ENCODE peak calls at places on chromosome 4, in six cellular contexts. One of them, this sample, is unnamed.

GRCh38 chr4:8502836-8503585 is 62.4 kb downstream of the TRMT44 start:
- DNase-seq in hypothalamus: no peak
- DNase-seq in foreskin fibroblast: no peak
- DNase-seq in T-helper 2 cell: no peak
- DNase-seq in WTC11: no peak
- DNase-seq in stimulated activated CD4-positive, alpha-beta T cell treated with anti-CD3 and anti-CD28 coated beads, Interleukin-15, amount 100 ng/mL, for 1 hour: no peak
- DNase-seq in this sample: no peak

GRCh38 chr4:110636677-110637407 is 14.0 kb upstream of the PITX2 start:
- DNase-seq in T-helper 2 cell: no peak
- DNase-seq in hypothalamus: no peak
- DNase-seq in WTC11: peak; percentile 72
- DNase-seq in foreskin fibroblast: peak; percentile 81
- DNase-seq in stimulated activated CD4-positive, alpha-beta T cell treated with anti-CD3 and anti-CD28 coated beads, Interleukin-15, amount 100 ng/mL, for 1 hour: no peak
- DNase-seq in this sample: no peak

GRCh38 chr4:52709155-52709554 is 42.1 kb downstream of the ERVMER34-1 start:
- DNase-seq in T-helper 2 cell: no peak
- DNase-seq in WTC11: no peak
- DNase-seq in stimulated activated CD4-positive, alpha-beta T cell treated with anti-CD3 and anti-CD28 coated beads, Interleukin-15, amount 100 ng/mL, for 1 hour: no peak
- DNase-seq in foreskin fibroblast: no peak
- DNase-seq in hypothalamus: no peak
- DNase-seq in this sample: no peak

GRCh38 chr4:109429545-109429944 is 4.1 kb upstream of the SEC24B start:
- DNase-seq in WTC11: no peak
- DNase-seq in hypothalamus: no peak
- DNase-seq in stimulated activated CD4-positive, alpha-beta T cell treated with anti-CD3 and anti-CD28 coated beads, Interleukin-15, amount 100 ng/mL, for 1 hour: no peak
- DNase-seq in T-helper 2 cell: no peak
- DNase-seq in foreskin fibroblast: no peak
- DNase-seq in this sample: no peak

GRCh38 chr4:142600952-142601351 is 245.1 kb downstream of the INPP4B start:
- DNase-seq in T-helper 2 cell: no peak
- DNase-seq in hypothalamus: no peak
- DNase-seq in foreskin fibroblast: peak; percentile 27
- DNase-seq in WTC11: no peak
- DNase-seq in stimulated activated CD4-positive, alpha-beta T cell treated with anti-CD3 and anti-CD28 coated beads, Interleukin-15, amount 100 ng/mL, for 1 hour: no peak
- DNase-seq in this sample: no peak

GRCh38 chr4:155569960-155570515 is 96.6 kb upstream of the GUCY1A1 start:
- DNase-seq in T-helper 2 cell: no peak
- DNase-seq in foreskin fibroblast: peak; percentile 64
- DNase-seq in hypothalamus: no peak
- DNase-seq in stimulated activated CD4-positive, alpha-beta T cell treated with anti-CD3 and anti-CD28 coated beads, Interleukin-15, amount 100 ng/mL, for 1 hour: no peak
- DNase-seq in WTC11: no peak
- DNase-seq in this sample: no peak

GRCh38 chr4:180205276-180205675 is 2037.9 kb upstream of the TENM3 start:
- DNase-seq in WTC11: no peak
- DNase-seq in hypothalamus: no peak
- DNase-seq in foreskin fibroblast: no peak
- DNase-seq in T-helper 2 cell: no peak
- DNase-seq in stimulated activated CD4-positive, alpha-beta T cell treated with anti-CD3 and anti-CD28 coated beads, Interleukin-15, amount 100 ng/mL, for 1 hour: no peak
- DNase-seq in this sample: no peak

GRCh38 chr4:98283219-98284199 is 22.3 kb downstream of the RAP1GDS1 start:
- DNase-seq in WTC11: no peak
- DNase-seq in foreskin fibroblast: no peak
- DNase-seq in stimulated activated CD4-positive, alpha-beta T cell treated with anti-CD3 and anti-CD28 coated beads, Interleukin-15, amount 100 ng/mL, for 1 hour: no peak
- DNase-seq in T-helper 2 cell: no peak
- DNase-seq in hypothalamus: no peak
- DNase-seq in this sample: no peak

GRCh38 chr4:173752610-173753009 is 222.6 kb upstream of the HAND2 start:
- DNase-seq in foreskin fibroblast: no peak
- DNase-seq in T-helper 2 cell: no peak
- DNase-seq in stimulated activated CD4-positive, alpha-beta T cell treated with anti-CD3 and anti-CD28 coated beads, Interleukin-15, amount 100 ng/mL, for 1 hour: no peak
- DNase-seq in hypothalamus: no peak
- DNase-seq in WTC11: peak; percentile 88
- DNase-seq in this sample: no peak

GRCh38 chr4:98627477-98627876 is 30.9 kb downstream of the TSPAN5 start:
- DNase-seq in hypothalamus: no peak
- DNase-seq in WTC11: no peak
- DNase-seq in foreskin fibroblast: no peak
- DNase-seq in T-helper 2 cell: no peak
- DNase-seq in stimulated activated CD4-positive, alpha-beta T cell treated with anti-CD3 and anti-CD28 coated beads, Interleukin-15, amount 100 ng/mL, for 1 hour: no peak
- DNase-seq in this sample: no peak

GRCh38 chr4:67558493-67558892 is at the start of gene STAP1:
- DNase-seq in WTC11: no peak
- DNase-seq in hypothalamus: no peak
- DNase-seq in stimulated activated CD4-positive, alpha-beta T cell treated with anti-CD3 and anti-CD28 coated beads, Interleukin-15, amount 100 ng/mL, for 1 hour: no peak
- DNase-seq in T-helper 2 cell: no peak
- DNase-seq in foreskin fibroblast: no peak
- DNase-seq in this sample: no peak

GRCh38 chr4:1130318-1131186 is 17.2 kb upstream of the RNF212 start:
- DNase-seq in stimulated activated CD4-positive, alpha-beta T cell treated with anti-CD3 and anti-CD28 coated beads, Interleukin-15, amount 100 ng/mL, for 1 hour: peak; percentile 56
- DNase-seq in T-helper 2 cell: peak; percentile 28
- DNase-seq in hypothalamus: peak; percentile 29
- DNase-seq in WTC11: peak; percentile 73
- DNase-seq in foreskin fibroblast: peak; percentile 90
- DNase-seq in this sample: no peak

GRCh38 chr4:42234817-42235216 is 82.4 kb upstream of the BEND4 start:
- DNase-seq in WTC11: no peak
- DNase-seq in hypothalamus: no peak
- DNase-seq in foreskin fibroblast: no peak
- DNase-seq in stimulated activated CD4-positive, alpha-beta T cell treated with anti-CD3 and anti-CD28 coated beads, Interleukin-15, amount 100 ng/mL, for 1 hour: no peak
- DNase-seq in T-helper 2 cell: no peak
- DNase-seq in this sample: no peak

GRCh38 chr4:28287837-28288236 is 1427.2 kb downstream of the STIM2 start:
- DNase-seq in hypothalamus: no peak
- DNase-seq in T-helper 2 cell: no peak
- DNase-seq in foreskin fibroblast: peak; percentile 91
- DNase-seq in stimulated activated CD4-positive, alpha-beta T cell treated with anti-CD3 and anti-CD28 coated beads, Interleukin-15, amount 100 ng/mL, for 1 hour: no peak
- DNase-seq in WTC11: no peak
- DNase-seq in this sample: peak; percentile 95

GRCh38 chr4:121728798-121729226 is 32.0 kb upstream of the ANXA5 start:
- DNase-seq in foreskin fibroblast: peak; percentile 84
- DNase-seq in WTC11: no peak
- DNase-seq in T-helper 2 cell: no peak
- DNase-seq in stimulated activated CD4-positive, alpha-beta T cell treated with anti-CD3 and anti-CD28 coated beads, Interleukin-15, amount 100 ng/mL, for 1 hour: no peak
- DNase-seq in hypothalamus: no peak
- DNase-seq in this sample: peak; percentile 54

GRCh38 chr4:110475881-110476818 is at the start of gene ENPEP:
- DNase-seq in T-helper 2 cell: no peak
- DNase-seq in hypothalamus: no peak
- DNase-seq in foreskin fibroblast: peak; percentile 71
- DNase-seq in stimulated activated CD4-positive, alpha-beta T cell treated with anti-CD3 and anti-CD28 coated beads, Interleukin-15, amount 100 ng/mL, for 1 hour: no peak
- DNase-seq in WTC11: peak; percentile 28
- DNase-seq in this sample: no peak

GRCh38 chr4:53928825-53929224 is 135.6 kb downstream of the CHIC2 start:
- DNase-seq in stimulated activated CD4-positive, alpha-beta T cell treated with anti-CD3 and anti-CD28 coated beads, Interleukin-15, amount 100 ng/mL, for 1 hour: no peak
- DNase-seq in foreskin fibroblast: peak; percentile 80
- DNase-seq in T-helper 2 cell: no peak
- DNase-seq in WTC11: no peak
- DNase-seq in hypothalamus: no peak
- DNase-seq in this sample: no peak

GRCh38 chr4:96969456-96969855 is 1129.6 kb downstream of the PDHA2 start:
- DNase-seq in hypothalamus: no peak
- DNase-seq in T-helper 2 cell: no peak
- DNase-seq in WTC11: no peak
- DNase-seq in foreskin fibroblast: no peak
- DNase-seq in stimulated activated CD4-positive, alpha-beta T cell treated with anti-CD3 and anti-CD28 coated beads, Interleukin-15, amount 100 ng/mL, for 1 hour: no peak
- DNase-seq in this sample: no peak

GRCh38 chr4:128660361-128660964 is 149.0 kb upstream of the JADE1 start:
- DNase-seq in foreskin fibroblast: peak; percentile 78
- DNase-seq in stimulated activated CD4-positive, alpha-beta T cell treated with anti-CD3 and anti-CD28 coated beads, Interleukin-15, amount 100 ng/mL, for 1 hour: no peak
- DNase-seq in T-helper 2 cell: no peak
- DNase-seq in hypothalamus: no peak
- DNase-seq in WTC11: no peak
- DNase-seq in this sample: no peak

GRCh38 chr4:108205859-108206258 is 37.1 kb upstream of the LEF1 start:
- DNase-seq in WTC11: no peak
- DNase-seq in stimulated activated CD4-positive, alpha-beta T cell treated with anti-CD3 and anti-CD28 coated beads, Interleukin-15, amount 100 ng/mL, for 1 hour: no peak
- DNase-seq in T-helper 2 cell: no peak
- DNase-seq in foreskin fibroblast: no peak
- DNase-seq in hypothalamus: no peak
- DNase-seq in this sample: no peak

This sample was measured in amniotic stem cell.